ENCODE peak calls at places on chromosomes 5 and 9, in seven cellular contexts. One of them, this sample, is unnamed.

GRCh38 chr9:131661954-131662621 is 77.8 kb downstream of the RAPGEF1 start:
- DNase-seq in tibial nerve: no peak
- DNase-seq in naive thymus-derived CD8-positive, alpha-beta T cell: no peak
- DNase-seq in OCI-LY7: peak
- DNase-seq in anterior cingulate cortex: no peak
- DNase-seq in AG09309: no peak
- DNase-seq in cardiac fibroblast: no peak
- DNase-seq in this sample: no peak

GRCh38 chr5:171367424-171368370 is 20.0 kb upstream of the NPM1 start:
- DNase-seq in cardiac fibroblast: peak
- DNase-seq in tibial nerve: no peak
- DNase-seq in OCI-LY7: no peak
- DNase-seq in AG09309: peak
- DNase-seq in naive thymus-derived CD8-positive, alpha-beta T cell: no peak
- DNase-seq in anterior cingulate cortex: no peak
- DNase-seq in this sample: no peak

GRCh38 chr9:132671620-132672412 is 1.6 kb downstream of the GTF3C4 start:
- DNase-seq in anterior cingulate cortex: no peak
- DNase-seq in OCI-LY7: no peak
- DNase-seq in tibial nerve: no peak
- DNase-seq in AG09309: no peak
- DNase-seq in naive thymus-derived CD8-positive, alpha-beta T cell: no peak
- DNase-seq in cardiac fibroblast: no peak
- DNase-seq in this sample: no peak

GRCh38 chr5:77101298-77101697 is 14.2 kb upstream of the ZBED3 start:
- DNase-seq in tibial nerve: no peak
- DNase-seq in cardiac fibroblast: peak
- DNase-seq in anterior cingulate cortex: no peak
- DNase-seq in naive thymus-derived CD8-positive, alpha-beta T cell: no peak
- DNase-seq in OCI-LY7: no peak
- DNase-seq in AG09309: peak
- DNase-seq in this sample: no peak

GRCh38 chr5:28725001-28725400 is 1686.6 kb upstream of the CDH9 start:
- DNase-seq in tibial nerve: no peak
- DNase-seq in cardiac fibroblast: no peak
- DNase-seq in OCI-LY7: no peak
- DNase-seq in naive thymus-derived CD8-positive, alpha-beta T cell: no peak
- DNase-seq in AG09309: no peak
- DNase-seq in anterior cingulate cortex: no peak
- DNase-seq in this sample: no peak

GRCh38 chr9:37904647-37905505 is 949 bp upstream of the SLC25A51 start:
- DNase-seq in naive thymus-derived CD8-positive, alpha-beta T cell: no peak
- DNase-seq in OCI-LY7: no peak
- DNase-seq in anterior cingulate cortex: no peak
- DNase-seq in AG09309: no peak
- DNase-seq in tibial nerve: no peak
- DNase-seq in cardiac fibroblast: peak
- DNase-seq in this sample: no peak

GRCh38 chr5:21244982-21245381 is 1257.0 kb upstream of the CDH18 start:
- DNase-seq in anterior cingulate cortex: no peak
- DNase-seq in cardiac fibroblast: no peak
- DNase-seq in AG09309: no peak
- DNase-seq in OCI-LY7: no peak
- DNase-seq in tibial nerve: no peak
- DNase-seq in naive thymus-derived CD8-positive, alpha-beta T cell: no peak
- DNase-seq in this sample: no peak

GRCh38 chr5:83956386-83956785 is 235.7 kb upstream of the HAPLN1 start:
- DNase-seq in OCI-LY7: no peak
- DNase-seq in tibial nerve: no peak
- DNase-seq in anterior cingulate cortex: no peak
- DNase-seq in cardiac fibroblast: no peak
- DNase-seq in AG09309: peak
- DNase-seq in naive thymus-derived CD8-positive, alpha-beta T cell: no peak
- DNase-seq in this sample: no peak

GRCh38 chr9:135989722-135990467 is 28.7 kb upstream of the UBAC1 start:
- DNase-seq in AG09309: no peak
- DNase-seq in naive thymus-derived CD8-positive, alpha-beta T cell: peak
- DNase-seq in cardiac fibroblast: no peak
- DNase-seq in tibial nerve: no peak
- DNase-seq in anterior cingulate cortex: peak
- DNase-seq in OCI-LY7: no peak
- DNase-seq in this sample: no peak

GRCh38 chr9:2677927-2678889 is 39.1 kb upstream of the KCNV2 start:
- DNase-seq in tibial nerve: no peak
- DNase-seq in AG09309: no peak
- DNase-seq in naive thymus-derived CD8-positive, alpha-beta T cell: no peak
- DNase-seq in cardiac fibroblast: no peak
- DNase-seq in OCI-LY7: no peak
- DNase-seq in anterior cingulate cortex: no peak
- DNase-seq in this sample: no peak

GRCh38 chr9:3732077-3733038 is 206.6 kb upstream of the RFX3 start:
- DNase-seq in OCI-LY7: peak
- DNase-seq in AG09309: peak
- DNase-seq in naive thymus-derived CD8-positive, alpha-beta T cell: no peak
- DNase-seq in cardiac fibroblast: peak
- DNase-seq in tibial nerve: no peak
- DNase-seq in anterior cingulate cortex: no peak
- DNase-seq in this sample: peak

GRCh38 chr5:172768573-172769323 is 2.2 kb downstream of the DUSP1 start:
- DNase-seq in anterior cingulate cortex: no peak
- DNase-seq in AG09309: no peak
- DNase-seq in OCI-LY7: no peak
- DNase-seq in tibial nerve: no peak
- DNase-seq in naive thymus-derived CD8-positive, alpha-beta T cell: no peak
- DNase-seq in cardiac fibroblast: peak
- DNase-seq in this sample: peak

GRCh38 chr5:119022017-119022745 is 33.8 kb upstream of the DTWD2 start:
- DNase-seq in tibial nerve: no peak
- DNase-seq in naive thymus-derived CD8-positive, alpha-beta T cell: no peak
- DNase-seq in cardiac fibroblast: peak
- DNase-seq in OCI-LY7: peak
- DNase-seq in AG09309: peak
- DNase-seq in anterior cingulate cortex: no peak
- DNase-seq in this sample: peak

GRCh38 chr9:22446589-22446949 is at the start of gene DMRTA1:
- DNase-seq in cardiac fibroblast: peak
- DNase-seq in naive thymus-derived CD8-positive, alpha-beta T cell: no peak
- DNase-seq in tibial nerve: peak
- DNase-seq in AG09309: no peak
- DNase-seq in OCI-LY7: no peak
- DNase-seq in anterior cingulate cortex: peak
- DNase-seq in this sample: peak

GRCh38 chr5:72622152-72622760 is 115.0 kb upstream of the ZNF366 start:
- DNase-seq in anterior cingulate cortex: no peak
- DNase-seq in AG09309: no peak
- DNase-seq in OCI-LY7: no peak
- DNase-seq in cardiac fibroblast: no peak
- DNase-seq in naive thymus-derived CD8-positive, alpha-beta T cell: no peak
- DNase-seq in tibial nerve: no peak
- DNase-seq in this sample: no peak

GRCh38 chr9:131304676-131305366 is 15.3 kb downstream of the PLPP7 start:
- DNase-seq in anterior cingulate cortex: no peak
- DNase-seq in cardiac fibroblast: no peak
- DNase-seq in naive thymus-derived CD8-positive, alpha-beta T cell: no peak
- DNase-seq in OCI-LY7: no peak
- DNase-seq in tibial nerve: peak
- DNase-seq in AG09309: peak
- DNase-seq in this sample: no peak

GRCh38 chr9:91474656-91475055 is 51.0 kb upstream of the NFIL3 start:
- DNase-seq in naive thymus-derived CD8-positive, alpha-beta T cell: no peak
- DNase-seq in AG09309: no peak
- DNase-seq in tibial nerve: no peak
- DNase-seq in OCI-LY7: no peak
- DNase-seq in cardiac fibroblast: peak
- DNase-seq in anterior cingulate cortex: no peak
- DNase-seq in this sample: no peak